ENCODE peak calls at places on chromosomes 12 and 14, in five cellular contexts. K is HepG2, U is K562, T is SK-N-SH, G is HCT116. O is an unnamed sample.

GRCh38 chr12:47413806-47414205 is 292.0 kb downstream of the RPAP3 start:
- DNase-seq in K (no peak), G (no peak), T (no peak), U (no peak), O (no peak)

GRCh38 chr12:52646613-52647012 is 5.4 kb downstream of the KRT2 start:
- DNase-seq in G (no peak), T (no peak), K (no peak), U (no peak), O (no peak)

GRCh38 chr12:7004287-7004803 is 13.9 kb downstream of the LPCAT3 start:
- DNase-seq in U (no peak), G (no peak), K (no peak), T (no peak), O (no peak)

GRCh38 chr14:73757381-73757780 is 43.2 kb upstream of the PNMA1 start:
- DNase-seq in K (no peak), G (no peak), T (no peak), U (no peak), O (no peak)

GRCh38 chr12:85441025-85441424 is 161.0 kb downstream of the ALX1 start:
- DNase-seq in T (no peak), G (no peak), U (no peak), K (no peak), O (no peak)

GRCh38 chr14:56172074-56172473 is 53.9 kb downstream of the PELI2 start:
- DNase-seq in K (no peak), U (no peak), G (no peak), T (no peak), O (no peak)

GRCh38 chr12:69154585-69155363 is 84.6 kb upstream of the CPSF6 start:
- DNase-seq in G (peak), U (peak), K (peak), T (peak), O (peak)

GRCh38 chr14:52790011-52790755 is 1.2 kb downstream of the GNPNAT1 start:
- DNase-seq in U (no peak), K (no peak), T (no peak), G (no peak), O (no peak)

GRCh38 chr12:5309654-5310053 is 122.3 kb upstream of the NTF3 start:
- DNase-seq in T (peak), G (no peak), K (no peak), U (no peak), O (no peak)

GRCh38 chr14:54339771-54340170 is 57.0 kb upstream of the CDKN3 start:
- DNase-seq in U (no peak), T (no peak), G (no peak), K (no peak), O (no peak)

GRCh38 chr12:29610473-29611174 is 113.1 kb upstream of the OVCH1 start:
- DNase-seq in T (peak), G (no peak), K (no peak), U (no peak), O (no peak)

GRCh38 chr12:122871851-122872785 is 23.8 kb downstream of the VPS37B start:
- DNase-seq in T (peak), K (no peak), U (no peak), G (no peak), O (peak)

GRCh38 chr14:96229315-96229714 is 24.7 kb downstream of the BDKRB2 start:
- DNase-seq in U (no peak), T (no peak), G (no peak), K (no peak), O (no peak)

GRCh38 chr14:63933701-63934100 is 80.9 kb downstream of the SYNE2 start:
- DNase-seq in K (no peak), G (no peak), U (no peak), T (no peak), O (no peak)

GRCh38 chr14:51845811-51846210 is 14.6 kb upstream of the GNG2 start:
- DNase-seq in U (no peak), K (no peak), G (no peak), T (no peak), O (no peak)

GRCh38 chr14:52002542-52002941 is 13.2 kb downstream of the RTRAF start:
- DNase-seq in T (no peak), K (no peak), G (no peak), U (no peak), O (no peak)

GRCh38 chr12:121719926-121720414 is 7.4 kb downstream of the TMEM120B start:
- DNase-seq in T (no peak), K (no peak), U (no peak), G (no peak), O (no peak)

GRCh38 chr14:92531151-92531873 is 17.7 kb downstream of the RIN3 start:
- DNase-seq in K (no peak), T (no peak), G (no peak), U (no peak), O (no peak)

GRCh38 chr12:101299931-101300330 is 20.0 kb downstream of the UTP20 start:
- DNase-seq in U (no peak), T (no peak), K (peak), G (peak), O (no peak)

GRCh38 chr14:61527325-61528100 is 167.8 kb upstream of the HIF1A start:
- DNase-seq in G (no peak), K (peak), T (no peak), U (peak), O (no peak)

GRCh38 chr12:96143392-96143791 is 50.8 kb upstream of the ELK3 start:
- DNase-seq in G (no peak), T (no peak), K (no peak), U (no peak), O (no peak)

GRCh38 chr12:106341086-106341879 is 16.3 kb upstream of the POLR3B start:
- DNase-seq in T (peak), G (no peak), K (no peak), U (no peak), O (no peak)

GRCh38 chr12:3125674-3126073 is 48.5 kb downstream of the TSPAN9 start:
- DNase-seq in K (no peak), G (no peak), T (no peak), U (no peak), O (no peak)

GRCh38 chr14:58315606-58316005 is 17.3 kb downstream of the ARID4A start:
- DNase-seq in T (no peak), U (no peak), G (no peak), K (no peak), O (no peak)

GRCh38 chr14:22915886-22916521 is 2.9 kb downstream of the RBM23 start:
- DNase-seq in T (no peak), U (no peak), G (no peak), K (peak), O (no peak)

GRCh38 chr12:20629414-20630156 is 65.5 kb upstream of the SLCO1C1 start:
- DNase-seq in U (no peak), T (no peak), G (no peak), K (peak), O (no peak)

GRCh38 chr12:4997939-4998338 is 45.7 kb upstream of the KCNA5 start:
- DNase-seq in G (no peak), T (no peak), K (no peak), U (no peak), O (no peak)

GRCh38 chr12:116759783-116760581 is 21.9 kb downstream of the RNFT2 start:
- DNase-seq in T (no peak), K (no peak), G (peak), U (peak), O (no peak)

GRCh38 chr14:65499138-65499537 is 86.6 kb downstream of the FUT8 start:
- DNase-seq in K (no peak), T (no peak), U (no peak), G (no peak), O (no peak)

GRCh38 chr12:115918763-115919162 is 358.7 kb downstream of the MED13L start:
- DNase-seq in T (no peak), U (no peak), G (no peak), K (peak), O (no peak)

GRCh38 chr12:22856120-22856699 is 231.2 kb downstream of the ETNK1 start:
- DNase-seq in K (peak), U (peak), G (peak), T (peak), O (no peak)

GRCh38 chr12:57166971-57167371 is 19.6 kb upstream of the LRP1-AS start:
- DNase-seq in K (no peak), T (no peak), G (no peak), U (peak), O (no peak)

GRCh38 chr12:47120736-47121135 is 41.0 kb upstream of the AMIGO2 start:
- DNase-seq in G (no peak), K (no peak), T (no peak), U (no peak), O (no peak)

GRCh38 chr12:109719123-109720022 is 5.7 kb downstream of the FAM222A start:
- DNase-seq in U (peak), K (peak), G (no peak), T (peak), O (peak)

GRCh38 chr14:103330536-103330935 is 3.5 kb upstream of the EIF5 start:
- DNase-seq in T (no peak), U (no peak), K (no peak), G (no peak), O (no peak)

GRCh38 chr14:103329421-103330347 is 4.4 kb upstream of the EIF5 start:
- DNase-seq in U (no peak), T (no peak), G (no peak), K (peak), O (no peak)

GRCh38 chr14:103333754-103334643 is at the start of gene EIF5:
- DNase-seq in T (peak), G (peak), K (peak), U (peak), O (peak)

GRCh38 chr14:103334644-103335603 is 887 bp downstream of the EIF5 start:
- DNase-seq in K (peak), T (peak), G (no peak), U (peak), O (no peak)

DNA sequence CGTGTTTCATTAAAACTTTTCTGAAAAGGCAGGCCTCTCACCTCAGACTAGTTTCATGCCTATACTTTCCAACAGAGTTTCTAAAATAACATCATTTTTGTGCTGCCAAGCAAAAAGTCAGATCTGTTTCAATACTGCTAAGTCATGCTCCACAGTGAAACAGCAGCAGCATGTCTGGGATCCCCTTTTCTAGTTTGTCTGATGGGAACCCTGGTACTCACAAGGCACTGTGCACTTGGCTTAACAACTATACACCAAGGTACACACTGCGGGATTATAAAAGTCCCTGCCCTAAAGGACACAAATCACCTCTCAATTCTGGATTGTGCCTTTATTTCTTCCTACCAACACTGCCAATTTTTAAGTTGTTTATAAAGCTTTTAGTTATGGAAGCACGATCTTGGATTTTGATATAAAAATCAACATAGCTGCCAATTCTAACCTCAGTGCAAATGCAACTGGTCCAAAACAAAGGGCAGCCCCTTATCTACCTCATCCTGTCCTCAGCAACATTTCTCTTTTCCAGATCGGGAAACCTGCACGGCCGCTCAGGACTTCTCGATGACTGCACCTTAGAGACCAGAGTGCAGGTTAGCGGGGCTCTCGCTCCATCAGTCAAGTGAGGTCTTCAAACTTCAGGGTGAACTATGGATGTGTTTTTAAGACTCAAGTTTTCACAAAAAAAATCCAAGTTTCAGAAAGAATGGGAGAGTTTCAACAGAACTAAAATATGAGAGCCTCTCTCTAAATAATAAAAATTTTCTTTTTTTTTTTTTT is 1.7 kb upstream of the EIF5 start:
- DNase-seq in G (no peak), K (no peak), T (no peak), U (no peak), O (no peak)
- TF ChIP-seq YY1 in G (no peak), K (no peak), T (no peak), U (no peak), O (no peak)

DNA sequence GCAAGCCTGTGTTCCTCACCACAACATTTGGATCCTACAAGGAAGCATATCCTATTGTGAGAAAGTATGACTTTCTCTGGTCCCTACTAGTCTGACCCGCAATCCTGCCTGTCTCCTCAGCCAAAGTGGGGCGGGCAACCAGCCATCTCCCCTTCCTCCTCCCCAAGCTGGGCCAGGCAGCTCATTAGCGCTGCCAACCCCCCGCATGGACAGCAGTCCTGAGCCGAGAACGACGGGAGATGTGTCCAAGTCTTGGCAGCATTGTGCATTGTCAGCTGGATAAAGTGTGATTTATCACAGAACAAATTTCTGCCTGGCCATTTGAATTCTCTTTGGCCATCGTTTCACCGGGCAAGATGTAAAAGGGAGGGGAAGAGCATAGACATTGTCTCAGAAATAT is 139.4 kb downstream of the SLC15A4 start:
- DNase-seq in U (no peak), K (no peak), T (no peak), G (no peak), O (no peak)
- TF ChIP-seq YY1 in U (no peak), K (no peak), T (no peak), G (no peak), O (no peak)

GRCh38 chr12:132713123-132713522 is 2.5 kb downstream of the PGAM5 start:
- DNase-seq in T (no peak), K (no peak), G (no peak), U (no peak), O (no peak)
- TF ChIP-seq YY1 in T (no peak), K (no peak), G (no peak), U (no peak), O (no peak)

GRCh38 chr14:75091251-75091650 is 21.8 kb downstream of the ZC2HC1C start:
- DNase-seq in T (no peak), U (no peak), G (no peak), K (no peak), O (no peak)

GRCh38 chr14:75092698-75093097 is 23.3 kb downstream of the ZC2HC1C start:
- DNase-seq in U (no peak), T (no peak), K (no peak), G (no peak), O (no peak)

GRCh38 chr14:75090353-75090752 is 20.9 kb downstream of the ZC2HC1C start:
- DNase-seq in T (no peak), K (no peak), U (no peak), G (no peak), O (no peak)

GRCh38 chr14:75088153-75088552 is 18.7 kb downstream of the ZC2HC1C start:
- DNase-seq in G (no peak), K (no peak), T (no peak), U (no peak), O (no peak)

GRCh38 chr14:75088566-75089373 is 19.3 kb downstream of the ZC2HC1C start:
- DNase-seq in K (peak), T (peak), U (peak), G (peak), O (peak)
- TF ChIP-seq YY1 in K (no peak), T (no peak), U (no peak), G (no peak), O (no peak)

GRCh38 chr12:65827827-65828231 is 3.5 kb downstream of the HMGA2 start:
- DNase-seq in U (no peak), K (peak), T (no peak), G (no peak), O (no peak)

GRCh38 chr12:65825573-65826512 is 1.6 kb downstream of the HMGA2 start:
- DNase-seq in K (no peak), G (no peak), T (peak), U (no peak), O (no peak)

GRCh38 chr12:65825323-65825572 is 965 bp downstream of the HMGA2 start:
- DNase-seq in K (no peak), U (no peak), G (no peak), T (no peak), O (no peak)

GRCh38 chr12:65828711-65829339 is 4.5 kb downstream of the HMGA2 start:
- DNase-seq in K (no peak), G (no peak), T (no peak), U (no peak), O (no peak)

DNA sequence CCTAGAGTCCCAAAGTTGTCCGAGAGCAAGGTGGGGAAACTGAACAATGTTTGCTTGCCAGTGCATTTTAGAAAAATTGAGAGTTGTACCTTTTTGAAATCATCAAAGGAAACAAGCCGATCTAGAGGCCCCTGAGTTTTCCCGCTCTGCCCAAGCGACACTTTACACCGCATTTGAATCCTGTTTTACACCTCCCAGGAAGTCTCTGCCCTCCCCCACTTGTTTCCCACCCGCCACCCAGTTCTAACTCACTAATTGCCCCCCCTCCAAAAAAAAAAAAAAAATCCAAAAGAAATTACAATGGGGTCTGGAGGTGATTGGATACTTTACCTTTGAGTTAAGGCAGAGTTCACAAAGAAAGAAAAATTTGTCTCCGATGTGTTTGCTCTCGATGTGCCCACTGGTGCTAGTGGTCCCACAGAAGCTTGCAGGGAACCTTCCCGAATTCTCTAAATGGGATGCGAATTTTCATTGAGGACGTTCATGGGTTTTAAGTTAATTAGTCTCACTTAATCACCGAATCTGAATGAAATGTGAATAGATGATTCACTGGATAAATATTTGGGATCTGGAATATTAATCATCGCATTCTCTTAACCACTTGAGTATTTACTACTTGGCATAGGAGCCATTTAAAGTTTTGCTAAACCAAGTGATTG is 2.4 kb downstream of the HMGA2 start:
- DNase-seq in T (peak), U (no peak), K (no peak), G (no peak), O (no peak)
- TF ChIP-seq YY1 in T (no peak), U (no peak), K (no peak), G (no peak), O (no peak)

O was measured in NT2/D1.